ENCODE peak calls at places on chromosomes 13 and 19, in seven cellular contexts. H is SHP77; E is stimulated activated CD4-positive, alpha-beta T cell treated with anti-CD3 and anti-CD28 coated beads, Interleukin-12 subunit alpha, Interleukin-12 subunit beta, amount 100 ng/mL, for 48 hours; T is epithelial cell of esophagus; O is neural crest cell; G is NCI-H1436; M is substantia nigra. Q is an unnamed sample.

GRCh38 chr13:44211286-44211685 is 162.3 kb upstream of the SERP2 start:
- DNase-seq in H (no peak), E (no peak), T (no peak), O (no peak), G (no peak), M (peak; percentile 38), Q (peak; percentile 87)

GRCh38 chr19:2150794-2151338 is 500 bp downstream of the AP3D1 start:
- DNase-seq in H (no peak), E (no peak), T (no peak), O (peak; percentile 28), G (no peak), M (no peak), Q (no peak)

GRCh38 chr13:82655518-82655855 is 1226.8 kb downstream of the SLITRK1 start:
- DNase-seq in H (no peak), E (no peak), T (no peak), O (no peak), G (no peak), M (no peak), Q (no peak)

GRCh38 chr19:46890423-46891170 is 29.8 kb downstream of the ARHGAP35 start:
- DNase-seq in H (no peak), E (no peak), T (peak; percentile 41), O (no peak), G (no peak), M (no peak), Q (no peak)

GRCh38 chr19:54418030-54418929 is 3.0 kb downstream of the TTYH1 start:
- DNase-seq in H (no peak), E (no peak), T (no peak), O (no peak), G (no peak), M (peak; percentile 60), Q (no peak)

GRCh38 chr13:39688699-39689405 is 33.4 kb downstream of the COG6 start:
- DNase-seq in H (no peak), E (no peak), T (no peak), O (no peak), G (no peak), M (no peak), Q (no peak)

GRCh38 chr13:20349564-20350379 is 117.7 kb upstream of the GJB6 start:
- DNase-seq in H (no peak), E (no peak), T (no peak), O (no peak), G (no peak), M (no peak), Q (no peak)

GRCh38 chr13:110107568-110108347 is 199.2 kb downstream of the COL4A1 start:
- DNase-seq in H (peak; percentile 84), E (no peak), T (no peak), O (no peak), G (no peak), M (no peak), Q (no peak)

GRCh38 chr13:100491164-100491847 is 97.3 kb downstream of the GGACT start:
- DNase-seq in H (peak; percentile 12), E (no peak), T (no peak), O (no peak), G (no peak), M (peak; percentile 3), Q (no peak)

GRCh38 chr13:38905861-38906260 is 84.8 kb downstream of the STOML3 start:
- DNase-seq in H (no peak), E (no peak), T (peak; percentile 94), O (no peak), G (no peak), M (no peak), Q (no peak)

GRCh38 chr13:31166591-31166990 is 4.9 kb upstream of the HSPH1 start:
- DNase-seq in H (no peak), E (no peak), T (peak; percentile 70), O (no peak), G (no peak), M (no peak), Q (no peak)

GRCh38 chr13:36432106-36432544 is at the start of gene CCNA1:
- DNase-seq in H (peak; percentile 93), E (no peak), T (peak; percentile 39), O (peak; percentile 44), G (no peak), M (no peak), Q (peak; percentile 33)

GRCh38 chr19:1503089-1503924 is 9.5 kb downstream of the ADAMTSL5 start:
- DNase-seq in H (peak; percentile 46), E (peak; percentile 58), T (peak; percentile 38), O (peak; percentile 66), G (peak; percentile 52), M (peak; percentile 75), Q (no peak)

GRCh38 chr19:45768644-45769053 is 403 bp downstream of the SIX5 start:
- DNase-seq in H (no peak), E (no peak), T (peak; percentile 65), O (peak; percentile 43), G (no peak), M (no peak), Q (no peak)

GRCh38 chr13:27712421-27712820 is 79.9 kb upstream of the GSX1 start:
- DNase-seq in H (no peak), E (no peak), T (peak; percentile 44), O (no peak), G (no peak), M (no peak), Q (no peak)

Q was measured in putamen.